ENCODE peak calls at places on chromosomes 5 and 9, in eight cellular contexts. N, F, B, C, R, U, X and H are unnamed samples.

GRCh38 chr5:33105521-33105941 is 335.2 kb upstream of the TARS1 start:
- DNase-seq in N (no peak), F (no peak), B (no peak), C (no peak), R (peak; percentile 73), U (no peak), X (peak; percentile 51), H (no peak)

GRCh38 chr9:114378016-114378415 is 9.8 kb downstream of the AKNA start:
- DNase-seq in N (no peak), F (no peak), B (no peak), C (peak; percentile 6), R (no peak), U (no peak), X (no peak), H (no peak)

GRCh38 chr5:51433052-51433710 is 49.9 kb downstream of the ISL1 start:
- DNase-seq in N (no peak), F (no peak), B (no peak), C (no peak), R (peak; percentile 46), U (no peak), X (no peak), H (no peak)

GRCh38 chr5:83353774-83354173 is 117.8 kb upstream of the VCAN start:
- DNase-seq in N (no peak), F (no peak), B (no peak), C (no peak), R (no peak), U (no peak), X (no peak), H (no peak)

GRCh38 chr9:88721028-88721427 is 186.1 kb downstream of the NXNL2 start:
- DNase-seq in N (no peak), F (no peak), B (peak; percentile 53), C (no peak), R (no peak), U (no peak), X (peak; percentile 85), H (no peak)

GRCh38 chr9:6902423-6902822 is 144.7 kb downstream of the KDM4C start:
- DNase-seq in N (no peak), F (no peak), B (no peak), C (no peak), R (peak; percentile 56), U (no peak), X (no peak), H (no peak)

GRCh38 chr5:14945450-14945849 is 73.9 kb upstream of the ANKH start:
- DNase-seq in N (no peak), F (no peak), B (no peak), C (no peak), R (no peak), U (no peak), X (no peak), H (no peak)

GRCh38 chr9:114588150-114588663 is 638 bp downstream of the ATP6V1G1 start:
- DNase-seq in N (no peak), F (no peak), B (no peak), C (no peak), R (peak; percentile 37), U (no peak), X (no peak), H (no peak)

GRCh38 chr9:91221332-91221731 is 140.4 kb downstream of the AUH start:
- DNase-seq in N (no peak), F (no peak), B (no peak), C (no peak), R (peak; percentile 23), U (no peak), X (peak; percentile 27), H (no peak)

GRCh38 chr5:56545016-56545415 is 270.3 kb upstream of the MAP3K1 start:
- DNase-seq in N (no peak), F (no peak), B (no peak), C (no peak), R (no peak), U (no peak), X (no peak), H (no peak)

GRCh38 chr9:100598641-100599145 is 20.8 kb downstream of the CAVIN4 start:
- DNase-seq in N (peak; percentile 74), F (peak; percentile 89), B (peak; percentile 45), C (peak; percentile 82), R (peak; percentile 87), U (peak; percentile 76), X (no peak), H (peak; percentile 75)

GRCh38 chr5:54909126-54909525 is 76.3 kb downstream of the ESM1 start:
- DNase-seq in N (no peak), F (no peak), B (no peak), C (no peak), R (peak; percentile 17), U (no peak), X (no peak), H (no peak)

GRCh38 chr5:127092690-127093089 is 19.4 kb upstream of the C5orf63 start:
- DNase-seq in N (no peak), F (no peak), B (peak; percentile 28), C (no peak), R (peak; percentile 71), U (no peak), X (peak; percentile 53), H (no peak)

GRCh38 chr9:76451234-76451633 is 7.7 kb upstream of the GCNT1 start:
- DNase-seq in N (no peak), F (no peak), B (peak; percentile 81), C (peak; percentile 30), R (peak; percentile 87), U (no peak), X (peak; percentile 76), H (no peak)

GRCh38 chr5:110027527-110028322 is 338.0 kb downstream of the MAN2A1 start:
- DNase-seq in N (no peak), F (no peak), B (no peak), C (no peak), R (no peak), U (no peak), X (no peak), H (no peak)